ENCODE peak calls at places on chromosomes 12 and 14, in nine cellular contexts. G is transverse colon; Y is DMS153; X is activated CD4-positive, alpha-beta T cell treated with anti-CD3 and anti-CD28 coated beads, Interleukin-2, amount 50 U/mL, for 1 hour; D is iris pigment epithelial cell; Z is MG63; F is GM19239; J is T-cell; W is AG09319. E is an unnamed sample.

GRCh38 chr14:67428501-67429031 is 16.6 kb upstream of the PLEK2 start:
- DNase-seq in G (peak; percentile 41), Y (no peak), X (no peak), D (peak; percentile 87), Z (peak; percentile 72), F (no peak), J (no peak), W (no peak), E (peak; percentile 65)

GRCh38 chr12:46470975-46471374 is 98.4 kb upstream of the SLC38A2 start:
- DNase-seq in G (no peak), Y (no peak), X (no peak), D (no peak), Z (peak; percentile 75), F (no peak), J (no peak), W (no peak), E (no peak)

GRCh38 chr12:95738024-95738611 is 52.4 kb downstream of the NTN4 start:
- DNase-seq in G (peak; percentile 34), Y (peak; percentile 43), X (no peak), D (no peak), Z (no peak), F (no peak), J (no peak), W (no peak), E (no peak)

GRCh38 chr12:104524026-104524425 is 67.3 kb downstream of the CHST11 start:
- DNase-seq in G (no peak), Y (peak; percentile 48), X (no peak), D (no peak), Z (no peak), F (no peak), J (no peak), W (peak; percentile 60), E (no peak)

GRCh38 chr12:65318186-65318685 is 39.8 kb downstream of the MSRB3 start:
- DNase-seq in G (no peak), Y (no peak), X (no peak), D (no peak), Z (no peak), F (no peak), J (no peak), W (no peak), E (no peak)

GRCh38 chr12:6113691-6114475 is 10.6 kb downstream of the VWF start:
- DNase-seq in G (no peak), Y (no peak), X (no peak), D (no peak), Z (no peak), F (no peak), J (no peak), W (no peak), E (no peak)

GRCh38 chr12:109393437-109394345 is 46.0 kb downstream of the MYO1H start:
- DNase-seq in G (peak; percentile 46), Y (peak; percentile 9), X (peak; percentile 21), D (peak; percentile 51), Z (peak; percentile 19), F (peak; percentile 66), J (peak; percentile 1), W (peak; percentile 12), E (peak; percentile 62)

GRCh38 chr12:109592195-109592904 is 18.8 kb downstream of the MVK start:
- DNase-seq in G (no peak), Y (no peak), X (no peak), D (no peak), Z (no peak), F (no peak), J (no peak), W (no peak), E (no peak)

E was measured in EH.